ENCODE peak calls at places on chromosomes 2 and 18, in six cellular contexts. N is GM06990; W is sigmoid colon; L is stimulated activated CD4-positive, alpha-beta T cell treated with anti-CD3 and anti-CD28 coated beads, TNF-alpha, amount 100 ng/mL, for 1 hour; S is NCI-H460; Q is AG09319. Y is an unnamed sample.
A peak's percentile ranks its signal among the peaks of the same experiment; 100 is the strongest.

GRCh38 chr18:21997207-21998143 is 171.9 kb upstream of the GATA6 start:
- DNase-seq in W (no peak), S (peak; percentile 44), N (peak; percentile 26), L (no peak), Q (no peak), Y (peak; percentile 74)

GRCh38 chr18:79911009-79911870 is 40.2 kb downstream of the SLC66A2 start:
- DNase-seq in S (no peak), W (no peak), N (no peak), L (no peak), Q (no peak), Y (peak; percentile 20)

GRCh38 chr18:50689578-50689977 is 129.7 kb downstream of the MAPK4 start:
- DNase-seq in W (no peak), Q (no peak), S (no peak), N (no peak), L (no peak), Y (no peak)

GRCh38 chr2:159797468-159798375 is at the start of gene CD302:
- DNase-seq in N (peak; percentile 69), Q (no peak), S (no peak), L (no peak), W (peak; percentile 84), Y (peak; percentile 81)

GRCh38 chr2:134232868-134233732 is 20.8 kb upstream of the MGAT5 start:
- DNase-seq in N (peak; percentile 32), W (no peak), L (no peak), Q (no peak), S (no peak), Y (no peak)

GRCh38 chr2:64260817-64261216 is 116.6 kb upstream of the PELI1 start:
- DNase-seq in Q (no peak), S (no peak), L (no peak), W (peak; percentile 78), N (peak; percentile 58), Y (peak; percentile 31)

GRCh38 chr18:67600181-67600631 is 83.7 kb upstream of the DSEL start:
- DNase-seq in L (no peak), Q (no peak), N (no peak), S (no peak), W (no peak), Y (no peak)

GRCh38 chr2:209501579-209501978 is 77.7 kb downstream of the MAP2 start:
- DNase-seq in L (no peak), W (no peak), N (no peak), S (no peak), Q (no peak), Y (no peak)

GRCh38 chr2:8626572-8626971 is 55.3 kb upstream of the ID2 start:
- DNase-seq in S (no peak), Q (no peak), W (no peak), L (no peak), N (no peak), Y (no peak)

GRCh38 chr2:47429795-47430194 is 26.8 kb downstream of the MSH2 start:
- DNase-seq in S (no peak), N (no peak), L (no peak), Q (no peak), W (no peak), Y (no peak)

GRCh38 chr2:241020201-241020600 is 21.8 kb downstream of the SNED1 start:
- DNase-seq in Q (no peak), L (no peak), S (no peak), N (no peak), W (peak; percentile 49), Y (no peak)

GRCh38 chr2:241967745-241968144 is 98.2 kb downstream of the RTP5 start:
- DNase-seq in S (no peak), Q (no peak), W (peak; percentile 29), L (no peak), N (peak; percentile 32), Y (no peak)

GRCh38 chr2:155382781-155383180 is 684.3 kb downstream of the KCNJ3 start:
- DNase-seq in Q (no peak), L (no peak), S (no peak), N (no peak), W (no peak), Y (no peak)

GRCh38 chr18:57051019-57051418 is 95.9 kb upstream of the BOD1L2 start:
- DNase-seq in W (no peak), N (no peak), L (no peak), S (no peak), Q (no peak), Y (no peak)

GRCh38 chr2:145108959-145109710 is 589.2 kb upstream of the ZEB2 start:
- DNase-seq in S (no peak), L (no peak), W (no peak), N (no peak), Q (no peak), Y (no peak)

GRCh38 chr2:11562011-11562410 is 28.2 kb downstream of the GREB1 start:
- DNase-seq in Q (no peak), W (no peak), N (no peak), S (no peak), L (no peak), Y (no peak)

GRCh38 chr18:59459352-59460059 is 100.4 kb upstream of the LMAN1 start:
- DNase-seq in W (no peak), Q (no peak), L (no peak), N (no peak), S (no peak), Y (peak; percentile 49)

GRCh38 chr2:140064241-140064640 is 1284.1 kb upstream of the NXPH2 start:
- DNase-seq in Q (no peak), W (no peak), L (no peak), N (no peak), S (no peak), Y (no peak)

GRCh38 chr2:185835974-185836373 is 97.4 kb downstream of the FSIP2 start:
- DNase-seq in Q (no peak), S (no peak), N (no peak), L (no peak), W (no peak), Y (no peak)

GRCh38 chr2:195486987-195487644 is 169.9 kb upstream of the SLC39A10 start:
- DNase-seq in W (no peak), L (no peak), N (peak; percentile 3), S (peak; percentile 16), Q (no peak), Y (no peak)

GRCh38 chr2:150076281-150076680 is 411.2 kb downstream of the RND3 start:
- DNase-seq in Q (no peak), L (no peak), N (no peak), S (no peak), W (no peak), Y (no peak)

GRCh38 chr18:22609642-22610041 is 191.9 kb upstream of the CTAGE1 start:
- DNase-seq in L (no peak), Q (no peak), W (no peak), N (no peak), S (no peak), Y (no peak)

GRCh38 chr2:30230479-30230854 is 867 bp upstream of the LBH start:
- DNase-seq in L (no peak), Q (no peak), W (peak; percentile 71), S (no peak), N (no peak), Y (no peak)

GRCh38 chr2:205654878-205655601 is 27.3 kb upstream of the NRP2 start:
- DNase-seq in L (no peak), N (no peak), Q (no peak), W (no peak), S (no peak), Y (no peak)

GRCh38 chr18:76936877-76937276 is 114.5 kb downstream of the ZNF236 start:
- DNase-seq in N (no peak), W (no peak), L (no peak), Q (no peak), S (no peak), Y (no peak)

GRCh38 chr18:62658028-62658427 is 57.3 kb upstream of the PHLPP1 start:
- DNase-seq in Q (no peak), N (no peak), L (no peak), W (no peak), S (no peak), Y (no peak)

GRCh38 chr18:78979058-78979680 is 449 bp upstream of the SALL3 start:
- DNase-seq in W (no peak), Q (no peak), N (no peak), L (no peak), S (no peak), Y (no peak)

GRCh38 chr2:239805043-239805329 is 220.2 kb downstream of the NDUFA10 start:
- DNase-seq in S (no peak), L (no peak), N (no peak), Q (no peak), W (peak; percentile 42), Y (no peak)

GRCh38 chr2:162521871-162522655 is 178.1 kb downstream of the GCA start:
- DNase-seq in W (no peak), N (no peak), S (no peak), L (no peak), Q (no peak), Y (no peak)

GRCh38 chr2:27685577-27685976 is 21.9 kb downstream of the SLC4A1AP start:
- DNase-seq in N (no peak), W (no peak), Q (no peak), L (no peak), S (no peak), Y (no peak)

GRCh38 chr2:86747708-86748627 is 27.9 kb downstream of the RMND5A start:
- DNase-seq in L (no peak), N (no peak), S (peak; percentile 63), W (no peak), Q (peak; percentile 84), Y (peak; percentile 17)

GRCh38 chr2:191846787-191847620 is at the start of gene CAVIN2:
- DNase-seq in L (no peak), Q (peak; percentile 59), N (peak; percentile 20), W (peak; percentile 90), S (peak; percentile 84), Y (no peak)

GRCh38 chr2:230578106-230578505 is 134.5 kb upstream of the CAB39 start:
- DNase-seq in W (no peak), L (no peak), N (no peak), S (no peak), Q (no peak), Y (no peak)

GRCh38 chr2:240436626-240437180 is 1.2 kb downstream of the GPC1 start:
- DNase-seq in S (no peak), L (no peak), Q (no peak), W (peak; percentile 73), N (no peak), Y (no peak)

GRCh38 chr2:215621389-215621788 is 185.5 kb upstream of the FN1 start:
- DNase-seq in W (no peak), Q (no peak), N (no peak), S (no peak), L (no peak), Y (no peak)